ENCODE peak calls at places on chromosomes 1 and 21, in four cellular contexts. G is HepG2, U is A549, F is SK-N-SH. E is an unnamed sample.

GRCh38 chr1:72439036-72439435 is 156.7 kb upstream of the NEGR1 start:
- DNase-seq in U (no peak), F (no peak), G (no peak), E (no peak)

GRCh38 chr1:160521554-160521953 is 1.5 kb downstream of the SLAMF6 start:
- DNase-seq in U (no peak), F (no peak), G (no peak), E (no peak)

GRCh38 chr1:221268295-221268694 is 389.1 kb downstream of the HLX start:
- DNase-seq in U (no peak), G (no peak), F (no peak), E (no peak)

GRCh38 chr1:234108921-234109320 is 204.4 kb downstream of the SLC35F3 start:
- DNase-seq in F (no peak), G (no peak), U (peak), E (no peak)

GRCh38 chr1:12056331-12056841 is 6.7 kb upstream of the TNFRSF8 start:
- DNase-seq in G (no peak), F (no peak), U (no peak), E (peak)

GRCh38 chr1:204709960-204710912 is 24.7 kb upstream of the LRRN2 start:
- DNase-seq in G (no peak), F (no peak), U (no peak), E (no peak)

GRCh38 chr21:40425981-40426380 is 421.0 kb downstream of the DSCAM start:
- DNase-seq in G (no peak), F (peak), U (no peak), E (no peak)

GRCh38 chr1:197144570-197145325 is 1.7 kb downstream of the ASPM start:
- DNase-seq in U (no peak), F (peak), G (peak), E (no peak)

GRCh38 chr21:44657635-44658183 is at the start of gene KRTAP12-3:
- DNase-seq in F (no peak), G (no peak), U (no peak), E (no peak)

GRCh38 chr1:53108646-53109580 is 33.5 kb downstream of the SLC1A7 start:
- DNase-seq in G (no peak), U (no peak), F (no peak), E (no peak)

GRCh38 chr1:7290971-7291970 is 479.8 kb upstream of the VAMP3 start:
- DNase-seq in F (peak), G (no peak), U (no peak), E (no peak)

GRCh38 chr1:43312212-43312623 is 11.4 kb downstream of the TIE1 start:
- DNase-seq in U (no peak), G (no peak), F (no peak), E (no peak)

GRCh38 chr1:75131593-75132420 is 2.4 kb upstream of the LHX8 start:
- DNase-seq in U (no peak), F (no peak), G (no peak), E (no peak)

GRCh38 chr1:42686418-42686817 is 4.2 kb downstream of the YBX1 start:
- DNase-seq in G (no peak), U (no peak), F (no peak), E (no peak)

GRCh38 chr1:205630241-205630640 is 1.6 kb downstream of the ELK4 start:
- DNase-seq in G (no peak), U (no peak), F (no peak), E (no peak)

GRCh38 chr1:69436151-69436550 is 131.6 kb upstream of the LRRC7 start:
- DNase-seq in F (no peak), G (no peak), U (no peak), E (no peak)

GRCh38 chr1:1013105-1013921 is at the start of gene ISG15:
- DNase-seq in G (peak), F (no peak), U (peak), E (peak)

GRCh38 chr1:15425961-15426360 is 12.3 kb upstream of the CTRC start:
- DNase-seq in G (no peak), F (no peak), U (no peak), E (no peak)

DNA sequence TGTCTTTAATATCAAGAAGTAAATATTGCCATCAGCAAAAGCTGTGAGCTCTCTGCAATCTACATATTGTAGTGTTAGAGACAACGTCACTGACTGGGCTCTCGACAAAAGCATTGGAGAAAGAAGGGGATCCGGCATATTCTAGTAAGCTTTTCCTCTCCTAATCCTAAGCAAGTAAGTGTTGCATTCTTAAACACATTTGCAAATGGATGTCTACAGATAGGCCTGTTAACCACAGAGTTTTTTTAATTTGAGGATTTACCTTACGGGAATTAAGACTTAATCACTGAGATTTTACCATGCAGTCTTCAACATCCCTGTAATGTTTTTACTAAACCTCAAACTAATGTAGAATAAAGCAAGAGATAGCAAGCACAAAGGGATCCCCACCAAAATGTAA is 426.5 kb upstream of the CAMK1G start:
- DNase-seq in G (no peak), U (no peak), F (no peak), E (no peak)
- TF ChIP-seq CHD2 in G (no peak), U (no peak), F (no peak), E (no peak)

GRCh38 chr1:107231291-107231690 is 90.5 kb downstream of the NTNG1 start:
- DNase-seq in G (no peak), U (no peak), F (no peak), E (no peak)

GRCh38 chr1:107230121-107230520 is 89.3 kb downstream of the NTNG1 start:
- DNase-seq in G (no peak), U (no peak), F (no peak), E (no peak)

GRCh38 chr1:107228704-107229103 is 87.9 kb downstream of the NTNG1 start:
- DNase-seq in F (no peak), G (no peak), U (no peak), E (no peak)

GRCh38 chr1:107232421-107232820 is 91.6 kb downstream of the NTNG1 start:
- DNase-seq in F (no peak), U (no peak), G (no peak), E (no peak)

DNA sequence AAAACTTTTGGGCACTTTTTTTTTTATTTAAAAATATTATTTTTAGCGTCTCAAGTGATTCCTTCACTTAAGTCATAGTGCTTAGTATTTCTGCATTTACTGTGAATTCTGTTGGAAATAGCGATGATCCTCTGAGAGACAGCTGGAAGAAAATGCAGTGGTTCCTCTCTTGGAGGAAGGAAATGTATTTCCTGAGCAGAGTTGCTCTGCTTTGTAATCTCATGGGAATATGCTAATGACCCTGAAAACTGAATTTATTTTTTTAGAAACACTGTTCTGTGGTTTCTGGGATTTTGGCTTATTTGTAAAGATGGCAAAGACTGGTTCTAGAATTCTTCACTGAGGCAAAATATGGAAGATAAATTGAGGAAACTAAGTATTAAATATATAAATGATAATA is 88.9 kb downstream of the NTNG1 start:
- DNase-seq in G (no peak), U (no peak), F (no peak), E (no peak)
- TF ChIP-seq CHD2 in G (no peak), U (no peak), F (no peak), E (no peak)

GRCh38 chr1:26254404-26254803 is 20.4 kb downstream of the CEP85 start:
- DNase-seq in F (no peak), G (no peak), U (no peak), E (no peak)

GRCh38 chr1:26265405-26265804 is 14.5 kb upstream of the SH3BGRL3 start:
- DNase-seq in U (no peak), G (no peak), F (no peak), E (no peak)

GRCh38 chr1:26259005-26259404 is 20.9 kb upstream of the SH3BGRL3 start:
- DNase-seq in G (no peak), U (no peak), F (no peak), E (no peak)

GRCh38 chr1:26263212-26263611 is 16.7 kb upstream of the SH3BGRL3 start:
- DNase-seq in U (no peak), G (no peak), F (no peak), E (no peak)

DNA sequence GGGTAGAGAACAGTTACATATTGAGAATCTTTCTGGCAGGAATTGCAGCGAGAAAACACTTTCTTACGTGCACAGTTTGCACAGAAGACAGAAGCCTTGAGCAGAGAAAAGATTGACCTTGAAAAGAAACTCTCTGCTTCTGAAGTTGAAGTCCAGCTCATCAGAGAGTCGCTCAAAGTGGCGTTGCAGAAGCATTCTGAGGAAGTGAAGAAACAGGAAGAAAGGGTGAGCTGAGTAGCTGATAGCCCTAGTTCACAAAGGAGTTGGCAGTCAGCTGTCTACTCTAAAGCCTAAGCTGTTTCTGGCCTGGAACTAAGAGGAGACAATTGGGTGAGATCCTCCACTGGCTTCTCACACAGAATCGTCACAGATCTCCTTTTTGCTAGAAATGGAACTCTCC is 20.3 kb upstream of the SH3BGRL3 start:
- DNase-seq in F (no peak), U (no peak), G (no peak), E (no peak)
- TF ChIP-seq CHD2 in F (no peak), U (no peak), G (no peak), E (no peak)

GRCh38 chr1:223836586-223836985 is 9.2 kb downstream of the TP53BP2 start:
- DNase-seq in U (no peak), G (no peak), F (no peak), E (no peak)
- TF ChIP-seq CHD2 in U (no peak), G (no peak), F (no peak), E (no peak)

GRCh38 chr1:27539901-27540861 is 50.2 kb upstream of the WASF2 start:
- DNase-seq in U (peak), F (no peak), G (no peak), E (no peak)
- TF ChIP-seq CHD2 in U (peak), F (no peak), G (no peak), E (no peak)